ENCODE peak calls at places on chromosomes 1 and 21, in seven cellular contexts. T is HCT116, Z is Panc1, D is SK-N-SH, V is A549, P is GM23338, H is GM12878. C is an unnamed sample.

GRCh38 chr1:211305044-211305443 is 21.6 kb upstream of the TRAF5 start:
- DNase-seq in T (no peak), Z (no peak), D (no peak), V (no peak), P (no peak), H (no peak), C (no peak)

GRCh38 chr1:234500269-234500668 is 21.3 kb upstream of the TARBP1 start:
- DNase-seq in T (no peak), Z (no peak), D (no peak), V (no peak), P (no peak), H (no peak), C (peak)

GRCh38 chr1:55063562-55063942 is 24.2 kb downstream of the PCSK9 start:
- DNase-seq in T (no peak), Z (no peak), D (no peak), V (no peak), P (no peak), H (no peak), C (no peak)

GRCh38 chr21:32411366-32412161 is 942 bp upstream of the EVA1C start:
- DNase-seq in T (no peak), Z (no peak), D (peak), V (peak), P (peak), H (no peak), C (no peak)

GRCh38 chr1:9630331-9631081 is 21.0 kb upstream of the PIK3CD start:
- DNase-seq in T (no peak), Z (no peak), D (no peak), V (no peak), P (no peak), H (no peak), C (no peak)

GRCh38 chr1:68600049-68600661 is 103.3 kb upstream of the DEPDC1 start:
- DNase-seq in T (peak), Z (no peak), D (peak), V (peak), P (peak), H (no peak), C (no peak)

GRCh38 chr1:236524892-236525179 is 1.1 kb downstream of the LGALS8 start:
- DNase-seq in T (no peak), Z (no peak), D (no peak), V (no peak), P (no peak), H (no peak), C (no peak)

GRCh38 chr1:39105061-39105840 is 79.1 kb downstream of the NDUFS5 start:
- DNase-seq in T (no peak), Z (no peak), D (peak), V (peak), P (peak), H (no peak), C (no peak)

GRCh38 chr1:172669011-172669410 is 10.1 kb downstream of the FASLG start:
- DNase-seq in T (no peak), Z (no peak), D (no peak), V (no peak), P (no peak), H (no peak), C (no peak)

GRCh38 chr1:25933479-25934365 is 27.5 kb upstream of the STMN1 start:
- DNase-seq in T (no peak), Z (no peak), D (no peak), V (no peak), P (no peak), H (no peak), C (no peak)

GRCh38 chr1:159771501-159771900 is 9.3 kb upstream of the DUSP23 start:
- DNase-seq in T (no peak), Z (no peak), D (no peak), V (no peak), P (no peak), H (no peak), C (no peak)

GRCh38 chr1:221718391-221719277 is 23.3 kb downstream of the DUSP10 start:
- DNase-seq in T (no peak), Z (no peak), D (no peak), V (peak), P (peak), H (no peak), C (no peak)

GRCh38 chr1:19533626-19534025 is 48.3 kb upstream of the CAPZB start:
- DNase-seq in T (no peak), Z (no peak), D (no peak), V (no peak), P (no peak), H (no peak), C (peak)

GRCh38 chr1:48810740-48811139 is 34.0 kb upstream of the BEND5 start:
- DNase-seq in T (no peak), Z (no peak), D (no peak), V (no peak), P (no peak), H (no peak), C (no peak)

GRCh38 chr1:20197329-20197791 is 11.0 kb upstream of the PLA2G2C start:
- DNase-seq in T (no peak), Z (no peak), D (no peak), V (no peak), P (no peak), H (no peak), C (no peak)

GRCh38 chr1:16151200-16151708 is 4.6 kb downstream of the EPHA2 start:
- DNase-seq in T (no peak), Z (no peak), D (peak), V (no peak), P (no peak), H (no peak), C (no peak)

GRCh38 chr1:32761253-32761877 is 55.8 kb downstream of the YARS1 start:
- DNase-seq in T (peak), Z (no peak), D (peak), V (peak), P (peak), H (peak), C (no peak)

DNA sequence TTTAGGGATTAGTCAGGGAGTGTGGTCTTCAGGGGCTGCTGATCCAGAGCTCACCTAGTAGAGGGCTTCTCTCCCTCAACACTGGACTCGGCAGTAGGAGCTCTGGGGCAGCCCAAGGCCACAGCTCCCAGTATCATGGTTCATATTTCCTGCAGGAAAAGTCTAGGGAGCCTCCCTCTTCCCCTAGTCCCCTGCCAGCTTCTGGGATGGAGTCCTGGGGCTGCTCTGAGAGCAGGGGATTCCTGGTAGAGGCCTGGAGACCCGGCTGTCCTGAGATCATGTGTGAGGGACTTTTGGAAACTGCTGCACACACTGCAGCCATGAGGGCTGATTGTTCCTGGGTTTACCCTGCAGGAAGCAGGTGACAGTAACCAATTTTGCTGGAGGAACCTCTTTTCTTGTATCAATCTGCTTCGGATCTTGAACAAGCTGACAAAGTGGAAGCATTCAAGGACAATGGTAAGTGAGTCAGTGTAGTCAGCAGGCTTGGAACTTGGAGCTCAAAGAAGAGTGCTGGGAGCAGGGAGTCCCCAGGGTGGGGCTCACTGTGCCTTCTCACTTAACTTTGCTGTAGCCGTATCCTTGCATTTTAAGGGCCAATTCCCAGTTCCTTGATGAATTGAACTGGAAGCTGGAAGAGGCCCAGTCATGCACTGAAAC is 16.3 kb downstream of the STRIP1 start:
- DNase-seq in T (no peak), Z (no peak), D (no peak), V (no peak), P (no peak), H (no peak), C (no peak)
- H3K27ac ChIP-seq in T (no peak), Z (no peak), D (peak), V (no peak), P (no peak), H (no peak), C (no peak)

DNA sequence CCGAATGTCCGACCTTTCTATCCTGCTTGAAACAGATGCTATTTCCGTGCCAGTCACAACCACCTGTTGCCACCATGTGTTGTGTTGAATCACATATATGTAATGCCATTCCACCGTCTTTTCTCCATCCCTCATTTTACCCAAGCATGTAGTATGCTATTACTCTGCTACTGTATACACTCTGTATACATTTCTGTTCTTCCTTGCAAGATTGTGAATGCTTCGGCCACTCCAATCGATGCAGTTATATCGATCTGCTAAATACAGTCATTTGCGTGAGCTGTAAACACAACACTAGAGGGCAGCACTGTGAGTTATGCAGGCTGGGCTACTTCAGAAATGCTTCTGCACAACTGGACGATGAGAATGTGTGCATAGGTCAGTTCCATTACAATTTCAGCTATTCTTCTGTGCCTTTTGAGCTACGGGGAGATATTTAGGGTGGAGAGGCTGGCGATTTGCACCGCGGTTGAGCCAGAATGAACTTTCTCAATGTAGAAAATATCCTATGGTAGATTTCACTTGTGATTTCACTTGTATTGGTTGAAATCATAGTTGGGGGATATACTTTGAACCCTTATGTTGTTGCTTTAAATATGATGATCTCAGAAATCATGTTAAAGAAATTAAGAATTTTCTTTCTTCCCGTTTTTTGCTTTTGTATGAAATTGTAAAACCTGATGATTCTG is 289.8 kb downstream of the NTNG1 start:
- DNase-seq in T (no peak), Z (peak), D (peak), V (peak), P (peak), H (peak), C (peak)
- TF ChIP-seq REST in T (no peak), Z (no peak), D (no peak), V (no peak), P (no peak), H (no peak), C (no peak)

DNA sequence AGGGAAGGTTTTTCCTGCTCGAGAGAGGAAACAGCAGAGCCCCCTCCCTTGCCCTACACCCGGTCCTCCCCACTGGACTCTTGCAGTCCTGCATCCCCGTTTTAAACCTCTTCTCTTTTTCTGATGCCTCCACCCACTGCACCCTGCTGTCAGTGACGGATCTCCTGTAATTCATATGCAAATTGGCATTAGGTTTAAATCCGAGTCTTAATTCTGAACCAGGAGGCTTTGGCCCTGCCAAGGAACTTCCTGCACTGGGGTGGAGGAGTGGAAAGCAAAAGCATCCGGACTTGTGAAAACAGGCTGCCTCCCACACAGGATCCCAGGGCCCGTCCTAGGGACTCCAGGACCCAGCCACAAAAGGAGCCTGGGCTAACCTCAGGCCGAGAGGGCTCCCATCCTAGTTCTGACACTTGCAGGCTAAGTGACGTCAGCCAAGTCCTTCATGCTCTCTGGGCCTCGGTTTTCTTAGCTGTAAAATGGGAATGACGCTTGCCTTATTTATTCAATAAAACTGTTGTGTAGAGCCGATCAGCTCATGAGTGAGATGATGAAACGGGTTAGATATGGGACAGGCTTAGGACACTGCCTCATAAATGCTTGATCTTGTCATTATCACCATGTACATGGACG is 613.3 kb downstream of the AJAP1 start:
- DNase-seq in T (no peak), Z (no peak), D (no peak), V (no peak), P (no peak), H (no peak), C (no peak)
- H3K27ac ChIP-seq in T (no peak), Z (no peak), D (no peak), V (no peak), P (no peak), H (no peak), C (no peak)

DNA sequence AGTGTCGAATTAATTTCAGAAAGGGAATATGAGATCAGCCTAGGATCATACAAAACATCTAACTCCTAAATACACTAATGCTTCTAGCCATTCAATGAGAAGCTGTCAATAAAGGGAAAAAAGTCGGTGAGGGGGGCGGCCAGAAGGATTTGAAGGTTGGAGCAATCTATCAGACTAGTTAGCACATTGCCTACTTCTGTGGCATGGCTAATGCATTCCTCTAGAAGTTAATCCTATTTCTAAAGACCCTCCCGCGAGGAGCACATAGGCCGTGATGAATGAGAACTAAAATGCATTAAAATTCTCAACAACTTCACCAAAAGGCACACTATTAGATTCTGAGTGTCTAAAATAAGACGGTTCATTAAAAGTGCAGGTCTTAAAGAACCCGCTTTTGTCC is 119.1 kb downstream of the SIM2 start:
- DNase-seq in T (no peak), Z (no peak), D (no peak), V (no peak), P (no peak), H (no peak), C (no peak)
- TF ChIP-seq REST in T (no peak), Z (no peak), D (no peak), V (no peak), P (no peak), H (no peak), C (no peak)

GRCh38 chr1:99650773-99651437 is 5.0 kb downstream of the PALMD start:
- DNase-seq in T (no peak), Z (no peak), D (no peak), V (no peak), P (peak), H (no peak), C (no peak)
- H3K27ac ChIP-seq in T (no peak), Z (no peak), D (no peak), V (no peak), P (no peak), H (no peak), C (no peak)

GRCh38 chr1:183872406-183872805 is 67.5 kb downstream of the RGL1 start:
- DNase-seq in T (no peak), Z (no peak), D (no peak), V (no peak), P (no peak), H (no peak), C (no peak)
- TF ChIP-seq REST in T (no peak), Z (no peak), D (no peak), V (no peak), P (no peak), H (no peak), C (no peak)

C was measured in HL-60.